ENCODE peak calls at places on chromosomes 13 and 19, in seven cellular contexts. One of them, this sample, is unnamed.

GRCh38 chr19:14097532-14098151 is 7.1 kb upstream of the SAMD1 start:
- DNase-seq in tibial nerve: no peak
- DNase-seq in upper lobe of right lung: no peak
- DNase-seq in brain microvascular endothelial cell: no peak
- DNase-seq in astrocyte of the spinal cord: no peak
- DNase-seq in heart right ventricle: no peak
- DNase-seq in uterus: no peak
- DNase-seq in this sample: no peak

GRCh38 chr13:69324109-69324886 is 783.3 kb upstream of the ATXN8OS start:
- DNase-seq in tibial nerve: no peak
- DNase-seq in upper lobe of right lung: no peak
- DNase-seq in brain microvascular endothelial cell: no peak
- DNase-seq in astrocyte of the spinal cord: peak
- DNase-seq in heart right ventricle: no peak
- DNase-seq in uterus: no peak
- DNase-seq in this sample: no peak

GRCh38 chr19:48637948-48638830 is 1.0 kb upstream of the DBP start:
- DNase-seq in tibial nerve: peak
- DNase-seq in upper lobe of right lung: peak
- DNase-seq in brain microvascular endothelial cell: peak
- DNase-seq in astrocyte of the spinal cord: peak
- DNase-seq in heart right ventricle: peak
- DNase-seq in uterus: peak
- DNase-seq in this sample: peak

GRCh38 chr19:6164906-6165531 is 29.6 kb downstream of the ACSBG2 start:
- DNase-seq in tibial nerve: no peak
- DNase-seq in upper lobe of right lung: no peak
- DNase-seq in brain microvascular endothelial cell: no peak
- DNase-seq in astrocyte of the spinal cord: no peak
- DNase-seq in heart right ventricle: no peak
- DNase-seq in uterus: no peak
- DNase-seq in this sample: no peak

GRCh38 chr13:88958821-88959220 is 1287.7 kb downstream of the SLITRK5 start:
- DNase-seq in tibial nerve: peak
- DNase-seq in upper lobe of right lung: no peak
- DNase-seq in brain microvascular endothelial cell: no peak
- DNase-seq in astrocyte of the spinal cord: peak
- DNase-seq in heart right ventricle: no peak
- DNase-seq in uterus: no peak
- DNase-seq in this sample: no peak

GRCh38 chr19:44192127-44192526 is 20.2 kb upstream of the ZNF227 start:
- DNase-seq in tibial nerve: no peak
- DNase-seq in upper lobe of right lung: no peak
- DNase-seq in brain microvascular endothelial cell: no peak
- DNase-seq in astrocyte of the spinal cord: no peak
- DNase-seq in heart right ventricle: no peak
- DNase-seq in uterus: no peak
- DNase-seq in this sample: no peak

GRCh38 chr19:4374451-4375163 is 25.7 kb downstream of the SH3GL1 start:
- DNase-seq in tibial nerve: peak
- DNase-seq in upper lobe of right lung: peak
- DNase-seq in brain microvascular endothelial cell: peak
- DNase-seq in astrocyte of the spinal cord: peak
- DNase-seq in heart right ventricle: peak
- DNase-seq in uterus: peak
- DNase-seq in this sample: peak

GRCh38 chr19:47310819-47311218 is 1.2 kb downstream of the C5AR1 start:
- DNase-seq in tibial nerve: no peak
- DNase-seq in upper lobe of right lung: peak
- DNase-seq in brain microvascular endothelial cell: no peak
- DNase-seq in astrocyte of the spinal cord: no peak
- DNase-seq in heart right ventricle: peak
- DNase-seq in uterus: no peak
- DNase-seq in this sample: peak

GRCh38 chr19:7926727-7927604 is 1.0 kb upstream of the CTXN1 start:
- DNase-seq in tibial nerve: no peak
- DNase-seq in upper lobe of right lung: no peak
- DNase-seq in brain microvascular endothelial cell: no peak
- DNase-seq in astrocyte of the spinal cord: no peak
- DNase-seq in heart right ventricle: no peak
- DNase-seq in uterus: no peak
- DNase-seq in this sample: no peak

GRCh38 chr13:80030491-80030890 is 310.4 kb downstream of the SPRY2 start:
- DNase-seq in tibial nerve: no peak
- DNase-seq in upper lobe of right lung: peak
- DNase-seq in brain microvascular endothelial cell: no peak
- DNase-seq in astrocyte of the spinal cord: no peak
- DNase-seq in heart right ventricle: no peak
- DNase-seq in uterus: no peak
- DNase-seq in this sample: no peak

GRCh38 chr13:39602614-39603366 is at the start of gene LHFPL6:
- DNase-seq in tibial nerve: peak
- DNase-seq in upper lobe of right lung: peak
- DNase-seq in brain microvascular endothelial cell: peak
- DNase-seq in astrocyte of the spinal cord: peak
- DNase-seq in heart right ventricle: peak
- DNase-seq in uterus: peak
- DNase-seq in this sample: peak
- TF ChIP-seq CTCF in tibial nerve: peak
- TF ChIP-seq CTCF in upper lobe of right lung: peak
- TF ChIP-seq CTCF in brain microvascular endothelial cell: peak
- TF ChIP-seq CTCF in astrocyte of the spinal cord: peak
- TF ChIP-seq CTCF in heart right ventricle: peak
- TF ChIP-seq CTCF in uterus: peak
- TF ChIP-seq CTCF in this sample: peak

GRCh38 chr13:28463481-28463880 is 31.4 kb downstream of the FLT1 start:
- DNase-seq in tibial nerve: no peak
- DNase-seq in upper lobe of right lung: no peak
- DNase-seq in brain microvascular endothelial cell: no peak
- DNase-seq in astrocyte of the spinal cord: no peak
- DNase-seq in heart right ventricle: no peak
- DNase-seq in uterus: no peak
- DNase-seq in this sample: no peak
- H3K4me3 ChIP-seq in tibial nerve: no peak
- H3K4me3 ChIP-seq in upper lobe of right lung: no peak
- H3K4me3 ChIP-seq in brain microvascular endothelial cell: no peak
- H3K4me3 ChIP-seq in astrocyte of the spinal cord: no peak
- H3K4me3 ChIP-seq in heart right ventricle: no peak
- H3K4me3 ChIP-seq in uterus: no peak
- H3K4me3 ChIP-seq in this sample: no peak

DNA sequence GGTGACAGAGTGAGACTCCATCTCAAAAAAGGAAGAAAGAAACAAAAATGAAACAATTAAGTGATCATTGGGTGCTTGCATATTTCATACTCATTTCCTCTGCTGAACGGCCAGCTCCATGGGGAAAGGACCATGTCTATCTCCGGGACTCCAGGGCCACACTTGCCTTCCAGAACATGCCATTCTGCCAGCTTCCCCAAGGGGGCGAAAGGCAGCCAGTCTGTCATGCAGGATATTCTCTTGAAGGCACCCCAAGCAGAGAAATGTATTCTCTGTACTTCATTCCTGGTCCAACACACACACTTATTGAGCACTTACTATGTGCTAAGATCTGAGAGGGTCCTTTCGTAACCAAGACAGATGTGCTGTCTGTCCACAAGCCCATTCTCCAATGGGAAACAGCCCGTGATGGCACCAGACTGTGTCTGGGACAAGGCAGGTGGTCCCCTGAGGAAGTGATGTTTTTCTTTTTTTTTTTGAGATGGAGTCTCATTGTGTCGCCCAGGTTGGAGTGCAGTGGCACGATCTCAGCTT is 10.2 kb upstream of the CARM1 start:
- DNase-seq in tibial nerve: no peak
- DNase-seq in upper lobe of right lung: no peak
- DNase-seq in brain microvascular endothelial cell: peak
- DNase-seq in astrocyte of the spinal cord: no peak
- DNase-seq in heart right ventricle: no peak
- DNase-seq in uterus: no peak
- DNase-seq in this sample: no peak
- TF ChIP-seq CTCF in tibial nerve: peak
- TF ChIP-seq CTCF in upper lobe of right lung: peak
- TF ChIP-seq CTCF in brain microvascular endothelial cell: peak
- TF ChIP-seq CTCF in astrocyte of the spinal cord: peak
- TF ChIP-seq CTCF in heart right ventricle: peak
- TF ChIP-seq CTCF in uterus: no peak
- TF ChIP-seq CTCF in this sample: peak

GRCh38 chr19:11539495-11540365 is 1.1 kb downstream of the CNN1 start:
- DNase-seq in tibial nerve: no peak
- DNase-seq in upper lobe of right lung: no peak
- DNase-seq in brain microvascular endothelial cell: peak
- DNase-seq in astrocyte of the spinal cord: no peak
- DNase-seq in heart right ventricle: no peak
- DNase-seq in uterus: peak
- DNase-seq in this sample: peak

GRCh38 chr19:11535792-11536595 is 2.7 kb upstream of the CNN1 start:
- DNase-seq in tibial nerve: peak
- DNase-seq in upper lobe of right lung: peak
- DNase-seq in brain microvascular endothelial cell: peak
- DNase-seq in astrocyte of the spinal cord: peak
- DNase-seq in heart right ventricle: peak
- DNase-seq in uterus: peak
- DNase-seq in this sample: peak

GRCh38 chr19:11540642-11541041 is 2.0 kb downstream of the CNN1 start:
- DNase-seq in tibial nerve: no peak
- DNase-seq in upper lobe of right lung: no peak
- DNase-seq in brain microvascular endothelial cell: no peak
- DNase-seq in astrocyte of the spinal cord: no peak
- DNase-seq in heart right ventricle: no peak
- DNase-seq in uterus: peak
- DNase-seq in this sample: no peak

GRCh38 chr19:11541238-11541637 is 2.6 kb downstream of the CNN1 start:
- DNase-seq in tibial nerve: no peak
- DNase-seq in upper lobe of right lung: no peak
- DNase-seq in brain microvascular endothelial cell: no peak
- DNase-seq in astrocyte of the spinal cord: no peak
- DNase-seq in heart right ventricle: no peak
- DNase-seq in uterus: no peak
- DNase-seq in this sample: no peak

GRCh38 chr19:11538232-11539036 is at the start of gene CNN1:
- DNase-seq in tibial nerve: peak
- DNase-seq in upper lobe of right lung: no peak
- DNase-seq in brain microvascular endothelial cell: peak
- DNase-seq in astrocyte of the spinal cord: peak
- DNase-seq in heart right ventricle: peak
- DNase-seq in uterus: peak
- DNase-seq in this sample: peak
- H3K4me3 ChIP-seq in tibial nerve: peak
- H3K4me3 ChIP-seq in upper lobe of right lung: peak
- H3K4me3 ChIP-seq in brain microvascular endothelial cell: peak
- H3K4me3 ChIP-seq in astrocyte of the spinal cord: peak
- H3K4me3 ChIP-seq in heart right ventricle: peak
- H3K4me3 ChIP-seq in uterus: peak
- H3K4me3 ChIP-seq in this sample: peak

GRCh38 chr13:84912720-84913119 is 886.5 kb downstream of the SLITRK6 start:
- DNase-seq in tibial nerve: no peak
- DNase-seq in upper lobe of right lung: no peak
- DNase-seq in brain microvascular endothelial cell: no peak
- DNase-seq in astrocyte of the spinal cord: no peak
- DNase-seq in heart right ventricle: no peak
- DNase-seq in uterus: no peak
- DNase-seq in this sample: no peak

DNA sequence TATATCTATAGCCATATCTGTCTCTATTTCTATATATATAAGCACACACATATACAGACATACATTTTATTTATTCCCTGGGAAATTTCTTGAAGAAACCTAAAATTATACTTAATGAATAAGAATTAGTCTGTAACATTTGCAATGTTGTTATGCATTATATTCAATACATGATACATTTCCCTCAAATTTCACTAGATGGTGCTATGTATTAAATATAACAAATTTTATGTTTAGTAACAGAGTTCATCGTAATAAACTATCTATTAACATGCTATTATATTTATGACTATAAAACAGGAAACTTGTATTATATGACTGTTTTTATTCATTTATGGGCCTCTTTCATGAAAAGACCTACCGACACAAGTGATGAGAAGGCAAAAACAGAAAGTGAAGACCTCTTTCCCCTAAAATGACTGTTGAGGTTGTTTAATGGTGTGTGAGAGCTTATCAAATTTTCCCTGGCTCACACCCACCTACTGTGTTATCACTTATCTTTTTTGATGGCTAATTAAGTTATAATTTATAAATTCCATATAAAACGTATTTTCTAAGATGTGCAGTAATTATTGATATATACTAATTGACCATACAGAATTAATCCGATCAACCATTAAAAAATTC is 881.9 kb downstream of the SLITRK6 start:
- DNase-seq in tibial nerve: no peak
- DNase-seq in upper lobe of right lung: no peak
- DNase-seq in brain microvascular endothelial cell: no peak
- DNase-seq in astrocyte of the spinal cord: peak
- DNase-seq in heart right ventricle: no peak
- DNase-seq in uterus: no peak
- DNase-seq in this sample: no peak
- TF ChIP-seq CTCF in tibial nerve: peak
- TF ChIP-seq CTCF in upper lobe of right lung: peak
- TF ChIP-seq CTCF in brain microvascular endothelial cell: no peak
- TF ChIP-seq CTCF in astrocyte of the spinal cord: peak
- TF ChIP-seq CTCF in heart right ventricle: peak
- TF ChIP-seq CTCF in uterus: no peak
- TF ChIP-seq CTCF in this sample: peak

GRCh38 chr19:56091751-56092546 is 29.1 kb downstream of the ZNF787 start:
- DNase-seq in tibial nerve: no peak
- DNase-seq in upper lobe of right lung: no peak
- DNase-seq in brain microvascular endothelial cell: no peak
- DNase-seq in astrocyte of the spinal cord: no peak
- DNase-seq in heart right ventricle: no peak
- DNase-seq in uterus: no peak
- DNase-seq in this sample: no peak
- H3K4me3 ChIP-seq in tibial nerve: no peak
- H3K4me3 ChIP-seq in upper lobe of right lung: peak
- H3K4me3 ChIP-seq in brain microvascular endothelial cell: no peak
- H3K4me3 ChIP-seq in astrocyte of the spinal cord: no peak
- H3K4me3 ChIP-seq in heart right ventricle: peak
- H3K4me3 ChIP-seq in uterus: no peak
- H3K4me3 ChIP-seq in this sample: peak

DNA sequence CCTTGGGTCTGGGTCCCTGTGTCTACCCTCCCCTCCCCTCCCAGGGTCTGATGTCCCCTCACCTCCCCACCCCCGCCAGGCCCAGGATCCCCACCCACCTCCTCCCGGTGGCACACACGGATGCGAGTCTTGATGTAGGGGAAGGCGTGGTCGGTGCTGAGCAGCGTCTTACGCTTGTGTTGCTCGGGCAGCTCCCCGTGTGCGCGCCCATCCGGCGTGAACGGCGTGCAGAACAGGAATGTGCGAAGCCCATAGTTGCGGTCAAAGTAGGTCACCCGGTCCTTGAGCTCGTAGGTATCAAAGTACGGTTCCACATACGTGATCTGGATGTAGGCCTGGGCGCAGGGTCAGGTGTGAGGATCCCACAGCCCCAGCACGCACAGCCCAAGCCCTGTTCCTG is 4.4 kb upstream of the KANK2 start:
- DNase-seq in tibial nerve: no peak
- DNase-seq in upper lobe of right lung: no peak
- DNase-seq in brain microvascular endothelial cell: no peak
- DNase-seq in astrocyte of the spinal cord: no peak
- DNase-seq in heart right ventricle: no peak
- DNase-seq in uterus: no peak
- DNase-seq in this sample: no peak
- TF ChIP-seq CTCF in tibial nerve: no peak
- TF ChIP-seq CTCF in upper lobe of right lung: no peak
- TF ChIP-seq CTCF in brain microvascular endothelial cell: no peak
- TF ChIP-seq CTCF in astrocyte of the spinal cord: no peak
- TF ChIP-seq CTCF in heart right ventricle: no peak
- TF ChIP-seq CTCF in uterus: no peak
- TF ChIP-seq CTCF in this sample: no peak

GRCh38 chr19:41999071-41999877 is 5.2 kb upstream of the ATP1A3 start:
- DNase-seq in tibial nerve: no peak
- DNase-seq in upper lobe of right lung: no peak
- DNase-seq in brain microvascular endothelial cell: no peak
- DNase-seq in astrocyte of the spinal cord: no peak
- DNase-seq in heart right ventricle: no peak
- DNase-seq in uterus: no peak
- DNase-seq in this sample: no peak
- H3K4me3 ChIP-seq in tibial nerve: no peak
- H3K4me3 ChIP-seq in upper lobe of right lung: no peak
- H3K4me3 ChIP-seq in brain microvascular endothelial cell: no peak
- H3K4me3 ChIP-seq in astrocyte of the spinal cord: no peak
- H3K4me3 ChIP-seq in heart right ventricle: no peak
- H3K4me3 ChIP-seq in uterus: no peak
- H3K4me3 ChIP-seq in this sample: peak

This sample was measured in left ventricle myocardium inferior.